ENCODE peak calls at places on chromosome 5, in six cellular contexts. K, D, I, S, Z and Q are unnamed samples.

GRCh38 chr5:178314961-178315820 is 82.6 kb upstream of the PHYKPL start:
- DNase-seq in K (no peak), D (no peak), I (no peak), S (no peak), Z (no peak), Q (no peak)

GRCh38 chr5:139761501-139761900 is 34.1 kb upstream of the PSD2 start:
- DNase-seq in K (no peak), D (no peak), I (no peak), S (no peak), Z (no peak), Q (no peak)

GRCh38 chr5:170430871-170431437 is 41.8 kb upstream of the KCNMB1 start:
- DNase-seq in K (no peak), D (no peak), I (no peak), S (no peak), Z (no peak), Q (no peak)

GRCh38 chr5:137470111-137470920 is 28.8 kb downstream of the SPOCK1 start:
- DNase-seq in K (peak; percentile 51), D (no peak), I (peak; percentile 31), S (no peak), Z (peak; percentile 87), Q (peak; percentile 41)

GRCh38 chr5:98217138-98217537 is 556.3 kb upstream of the RGMB start:
- DNase-seq in K (no peak), D (no peak), I (no peak), S (no peak), Z (no peak), Q (no peak)

GRCh38 chr5:134175874-134176522 is 752 bp downstream of the SKP1 start:
- DNase-seq in K (no peak), D (peak; percentile 13), I (no peak), S (no peak), Z (peak; percentile 70), Q (no peak)

GRCh38 chr5:72441861-72442540 is 65.2 kb downstream of the ZNF366 start:
- DNase-seq in K (peak; percentile 48), D (no peak), I (no peak), S (no peak), Z (peak; percentile 86), Q (peak; percentile 11)

GRCh38 chr5:94544031-94544650 is 74.3 kb downstream of the KIAA0825 start:
- DNase-seq in K (no peak), D (no peak), I (no peak), S (no peak), Z (peak; percentile 15), Q (no peak)

GRCh38 chr5:143652104-143652700 is 159.8 kb upstream of the HMHB1 start:
- DNase-seq in K (no peak), D (no peak), I (no peak), S (no peak), Z (no peak), Q (no peak)

GRCh38 chr5:94524841-94525697 is 93.3 kb downstream of the KIAA0825 start:
- DNase-seq in K (peak; percentile 25), D (no peak), I (no peak), S (no peak), Z (peak; percentile 70), Q (peak; percentile 65)

GRCh38 chr5:1098986-1099597 is 12.8 kb downstream of the SLC12A7 start:
- DNase-seq in K (no peak), D (no peak), I (no peak), S (no peak), Z (no peak), Q (no peak)

GRCh38 chr5:135490245-135491037 is 38.3 kb upstream of the TIFAB start:
- DNase-seq in K (no peak), D (no peak), I (no peak), S (no peak), Z (no peak), Q (no peak)

GRCh38 chr5:99320461-99320860 is 391.7 kb upstream of the CHD1 start:
- DNase-seq in K (no peak), D (no peak), I (no peak), S (no peak), Z (no peak), Q (no peak)

GRCh38 chr5:134120386-134121138 is 6.1 kb downstream of the TCF7 start:
- DNase-seq in K (no peak), D (no peak), I (no peak), S (no peak), Z (no peak), Q (no peak)

GRCh38 chr5:132907161-132907560 is 33.7 kb downstream of the LEAP2 start:
- DNase-seq in K (no peak), D (no peak), I (no peak), S (no peak), Z (no peak), Q (no peak)

GRCh38 chr5:177290816-177291596 is 12.5 kb downstream of the RAB24 start:
- DNase-seq in K (no peak), D (no peak), I (no peak), S (no peak), Z (no peak), Q (no peak)

GRCh38 chr5:122424211-122424610 is 112.2 kb downstream of the SNCAIP start:
- DNase-seq in K (no peak), D (no peak), I (no peak), S (no peak), Z (no peak), Q (no peak)

GRCh38 chr5:96528816-96529474 is 95.9 kb upstream of the PCSK1 start:
- DNase-seq in K (no peak), D (no peak), I (no peak), S (no peak), Z (no peak), Q (no peak)

GRCh38 chr5:150672237-150672883 is 11.3 kb downstream of the MYOZ3 start:
- DNase-seq in K (no peak), D (no peak), I (no peak), S (no peak), Z (peak; percentile 45), Q (no peak)

GRCh38 chr5:24633705-24634325 is 11.0 kb downstream of the CDH10 start:
- DNase-seq in K (peak; percentile 31), D (peak; percentile 7), I (no peak), S (no peak), Z (peak; percentile 83), Q (peak; percentile 82)

GRCh38 chr5:135324897-135325650 is 74.0 kb downstream of the MACROH2A1 start:
- DNase-seq in K (no peak), D (peak; percentile 39), I (no peak), S (no peak), Z (no peak), Q (no peak)

GRCh38 chr5:6162175-6162574 is 216.2 kb downstream of the MED10 start:
- DNase-seq in K (no peak), D (no peak), I (no peak), S (no peak), Z (no peak), Q (no peak)

GRCh38 chr5:90530736-90531487 is 1.5 kb upstream of the LYSMD3 start:
- DNase-seq in K (no peak), D (no peak), I (no peak), S (no peak), Z (no peak), Q (no peak)

GRCh38 chr5:9920696-9921095 is 290.5 kb upstream of the TAS2R1 start:
- DNase-seq in K (no peak), D (no peak), I (no peak), S (no peak), Z (no peak), Q (no peak)

GRCh38 chr5:154508114-154508513 is 30.1 kb upstream of the HAND1 start:
- DNase-seq in K (no peak), D (no peak), I (no peak), S (no peak), Z (no peak), Q (no peak)

GRCh38 chr5:151651997-151652645 is 34.6 kb downstream of the SPARC start:
- DNase-seq in K (peak; percentile 87), D (peak; percentile 68), I (peak; percentile 53), S (peak; percentile 63), Z (peak; percentile 93), Q (peak; percentile 81)

GRCh38 chr5:103041071-103041676 is 78.8 kb downstream of the GIN1 start:
- DNase-seq in K (peak; percentile 32), D (no peak), I (no peak), S (no peak), Z (peak; percentile 75), Q (peak; percentile 44)

GRCh38 chr5:174765540-174765939 is 41.2 kb downstream of the MSX2 start:
- DNase-seq in K (no peak), D (no peak), I (no peak), S (no peak), Z (no peak), Q (no peak)

GRCh38 chr5:138661991-138662434 is 86.8 kb upstream of the HSPA9 start:
- DNase-seq in K (no peak), D (no peak), I (no peak), S (no peak), Z (peak; percentile 18), Q (no peak)

GRCh38 chr5:958701-959571 is 49.7 kb upstream of the NKD2 start:
- DNase-seq in K (no peak), D (no peak), I (peak; percentile 43), S (no peak), Z (no peak), Q (no peak)

GRCh38 chr5:117859161-117859560 is 1129.2 kb downstream of the DTWD2 start:
- DNase-seq in K (no peak), D (no peak), I (no peak), S (no peak), Z (no peak), Q (no peak)

GRCh38 chr5:60929024-60929423 is 15.8 kb downstream of the ERCC8 start:
- DNase-seq in K (no peak), D (no peak), I (no peak), S (no peak), Z (peak; percentile 16), Q (no peak)

GRCh38 chr5:52010430-52010829 is 627.2 kb downstream of the ISL1 start:
- DNase-seq in K (no peak), D (no peak), I (no peak), S (no peak), Z (no peak), Q (no peak)

GRCh38 chr5:112203229-112203628 is 215.8 kb downstream of the EPB41L4A start:
- DNase-seq in K (no peak), D (no peak), I (no peak), S (no peak), Z (no peak), Q (no peak)

GRCh38 chr5:76583163-76584047 is 39.8 kb downstream of the F2RL2 start:
- DNase-seq in K (no peak), D (no peak), I (no peak), S (no peak), Z (peak; percentile 57), Q (peak; percentile 5)